ENCODE peak calls at places on chromosomes 13 and 19, in four cellular contexts. Q is neural crest cell; P is astrocyte of the spinal cord; K is activated T-cell treated with anti-CD3 and anti-CD28 coated beads, Interleukin-2, amount 50 U/mL, for 48 hours. A is an unnamed sample.

GRCh38 chr13:67867206-67867605 is 637.1 kb upstream of the PCDH9 start:
- DNase-seq in Q (no peak), P (no peak), K (no peak), A (no peak)

GRCh38 chr19:41646589-41647204 is 19.8 kb upstream of the CEACAM4 start:
- DNase-seq in Q (no peak), P (no peak), K (peak), A (no peak)

GRCh38 chr13:114077938-114078335 is 54.5 kb downstream of the RASA3 start:
- DNase-seq in Q (no peak), P (peak), K (no peak), A (peak)

GRCh38 chr13:36297259-36297599 is 385 bp downstream of the CCDC169 start:
- DNase-seq in Q (no peak), P (peak), K (no peak), A (no peak)

GRCh38 chr19:29878973-29879654 is 62.9 kb upstream of the URI1 start:
- DNase-seq in Q (no peak), P (no peak), K (no peak), A (no peak)

GRCh38 chr13:110483386-110483785 is 78.1 kb downstream of the RAB20 start:
- DNase-seq in Q (no peak), P (no peak), K (no peak), A (no peak)

GRCh38 chr19:44476559-44477408 is 23.5 kb downstream of the ZNF180 start:
- DNase-seq in Q (no peak), P (peak), K (peak), A (no peak)

GRCh38 chr13:52455677-52456041 is 381 bp downstream of the CKAP2 start:
- DNase-seq in Q (peak), P (peak), K (peak), A (no peak)

GRCh38 chr13:39835253-39835652 is 179.8 kb downstream of the COG6 start:
- DNase-seq in Q (no peak), P (peak), K (no peak), A (no peak)

GRCh38 chr19:16051254-16052025 is 24.9 kb upstream of the TPM4 start:
- DNase-seq in Q (no peak), P (no peak), K (no peak), A (no peak)

GRCh38 chr13:49641810-49642291 is 13.5 kb downstream of the ARL11 start:
- DNase-seq in Q (no peak), P (peak), K (no peak), A (no peak)

GRCh38 chr13:63605962-63606361 is 2190.3 kb upstream of the PCDH20 start:
- DNase-seq in Q (no peak), P (no peak), K (no peak), A (no peak)

GRCh38 chr13:97141564-97142005 is 80.5 kb upstream of the MBNL2 start:
- DNase-seq in Q (peak), P (peak), K (peak), A (no peak)

GRCh38 chr19:33432408-33433170 is 59.1 kb downstream of the CEBPG start:
- DNase-seq in Q (no peak), P (no peak), K (no peak), A (no peak)

GRCh38 chr13:77810430-77810829 is 108.2 kb downstream of the EDNRB start:
- DNase-seq in Q (no peak), P (peak), K (no peak), A (no peak)

GRCh38 chr13:42549555-42549941 is 24.4 kb upstream of the TNFSF11 start:
- DNase-seq in Q (no peak), P (no peak), K (no peak), A (no peak)

GRCh38 chr19:33473644-33474305 is 47.8 kb downstream of the PEPD start:
- DNase-seq in Q (no peak), P (peak), K (no peak), A (no peak)

GRCh38 chr13:32940601-32941000 is 75.6 kb upstream of the KL start:
- DNase-seq in Q (no peak), P (peak), K (no peak), A (no peak)

GRCh38 chr13:74778946-74779345 is 644.7 kb upstream of the KLF12 start:
- DNase-seq in Q (no peak), P (no peak), K (no peak), A (no peak)

GRCh38 chr13:66723606-66724005 is 506.5 kb downstream of the PCDH9 start:
- DNase-seq in Q (no peak), P (no peak), K (no peak), A (no peak)